ENCODE peak calls at places on chromosomes 16 and 17, in seven cellular contexts. N is neural progenitor cell, U is H9, Y is SK-N-SH, F is fibroblast of lung, J is MM.1S, Z is endothelial cell of umbilical vein. Q is an unnamed sample.

GRCh38 chr17:18139498-18139897 is 30.9 kb downstream of the MYO15A start:
- DNase-seq in N (no peak), U (no peak), Y (no peak), F (no peak), J (no peak), Z (no peak), Q (no peak)

GRCh38 chr16:30030841-30031413 is at the start of gene TLCD3B:
- DNase-seq in N (peak; percentile 85), U (peak; percentile 86), Y (peak; percentile 80), F (no peak), J (no peak), Z (no peak), Q (no peak)

GRCh38 chr16:72042157-72042660 is 12.1 kb upstream of the HP start:
- DNase-seq in N (no peak), U (no peak), Y (no peak), F (no peak), J (no peak), Z (peak; percentile 57), Q (peak; percentile 2)

GRCh38 chr17:10761281-10761680 is 31.5 kb upstream of the TMEM220 start:
- DNase-seq in N (no peak), U (no peak), Y (no peak), F (no peak), J (no peak), Z (no peak), Q (no peak)

GRCh38 chr16:58937661-58938060 is 203.5 kb upstream of the GOT2 start:
- DNase-seq in N (no peak), U (no peak), Y (no peak), F (no peak), J (no peak), Z (no peak), Q (no peak)

GRCh38 chr17:31094600-31095238 is at the start of gene NF1:
- DNase-seq in N (peak; percentile 98), U (peak; percentile 98), Y (peak; percentile 98), F (peak; percentile 94), J (peak; percentile 94), Z (peak; percentile 93), Q (peak; percentile 93)

GRCh38 chr16:66886914-66887313 is 6.6 kb downstream of the PDP2 start:
- DNase-seq in N (no peak), U (no peak), Y (no peak), F (no peak), J (no peak), Z (peak; percentile 16), Q (no peak)

GRCh38 chr16:56700195-56700594 is 17.9 kb downstream of the MT1X start:
- DNase-seq in N (no peak), U (no peak), Y (no peak), F (peak; percentile 70), J (no peak), Z (no peak), Q (no peak)

GRCh38 chr16:57962046-57962445 is 8.9 kb downstream of the CNGB1 start:
- DNase-seq in N (no peak), U (no peak), Y (no peak), F (no peak), J (no peak), Z (no peak), Q (no peak)

GRCh38 chr17:28216528-28216927 is 102.5 kb upstream of the TMEM97 start:
- DNase-seq in N (no peak), U (no peak), Y (no peak), F (peak; percentile 33), J (no peak), Z (no peak), Q (peak; percentile 65)

GRCh38 chr17:83203472-83204221 is 124.2 kb downstream of the METRNL start:
- DNase-seq in N (no peak), U (no peak), Y (no peak), F (no peak), J (no peak), Z (peak; percentile 23), Q (no peak)

GRCh38 chr17:70658840-70659239 is 489.5 kb downstream of the KCNJ2 start:
- DNase-seq in N (no peak), U (no peak), Y (no peak), F (no peak), J (no peak), Z (no peak), Q (no peak)

DNA sequence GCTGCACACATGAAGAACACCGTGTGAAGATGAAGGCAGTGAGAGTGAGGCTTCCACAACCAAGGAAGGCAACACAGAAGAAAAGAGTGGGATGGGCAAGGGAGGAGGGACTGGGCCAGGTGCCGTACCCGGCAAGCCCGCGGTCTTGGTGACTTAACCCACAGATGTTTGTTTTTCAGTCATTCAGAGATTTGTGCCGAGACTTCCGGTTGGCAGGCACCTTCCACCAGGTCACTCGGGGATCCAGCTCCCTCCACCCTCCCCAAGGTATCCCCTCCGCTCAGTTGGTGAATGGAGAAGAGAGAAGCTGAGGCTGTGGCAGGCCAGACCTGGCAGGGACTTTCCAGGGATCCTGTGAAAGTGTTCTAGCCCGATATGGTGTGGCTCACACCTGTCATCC is 4.9 kb upstream of the KREMEN2 start:
- DNase-seq in N (no peak), U (peak; percentile 24), Y (no peak), F (no peak), J (no peak), Z (no peak), Q (no peak)
- H3K4me2 ChIP-seq in N (no peak overlapping the region), U (no peak overlapping the region), Y (no peak overlapping the region), F (no peak overlapping the region), J (peak overlapping the region; percentile 21), Z (no peak overlapping the region), Q (peak overlapping the region; percentile 7)

GRCh38 chr16:75152635-75153034 is 4.3 kb downstream of the ZFP1 start:
- DNase-seq in N (no peak), U (no peak), Y (no peak), F (no peak), J (no peak), Z (no peak), Q (no peak)

GRCh38 chr16:75151798-75152197 is 3.5 kb downstream of the ZFP1 start:
- DNase-seq in N (no peak), U (no peak), Y (no peak), F (no peak), J (no peak), Z (no peak), Q (no peak)

GRCh38 chr16:75148311-75149195 is at the start of gene ZFP1:
- DNase-seq in N (peak; percentile 98), U (peak; percentile 94), Y (peak; percentile 96), F (peak; percentile 93), J (peak; percentile 86), Z (peak; percentile 90), Q (peak; percentile 87)

DNA sequence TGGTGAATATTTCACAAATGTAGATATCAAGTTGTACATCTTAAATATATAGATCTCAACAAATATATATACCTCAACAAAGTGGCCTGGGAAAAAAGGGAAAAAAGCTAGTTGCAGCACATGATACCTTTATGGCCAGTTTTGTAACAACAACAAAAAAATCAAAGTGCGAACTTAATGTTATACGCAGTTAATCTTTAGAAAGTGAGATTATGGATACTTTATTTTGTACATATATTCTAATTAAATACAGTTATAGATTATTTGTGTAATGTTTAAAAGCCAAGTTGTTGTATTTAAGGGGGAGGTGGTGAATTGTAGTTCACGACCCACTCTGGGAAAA is 385 bp upstream of the ZFP1 start:
- DNase-seq in N (no peak), U (no peak), Y (no peak), F (no peak), J (no peak), Z (no peak), Q (no peak)
- H3K9ac ChIP-seq in N (no peak overlapping the region), U (no peak overlapping the region), Y (peak overlapping the region; percentile 97), F (no peak overlapping the region), J (no peak overlapping the region), Z (no peak overlapping the region), Q (no peak overlapping the region)

DNA sequence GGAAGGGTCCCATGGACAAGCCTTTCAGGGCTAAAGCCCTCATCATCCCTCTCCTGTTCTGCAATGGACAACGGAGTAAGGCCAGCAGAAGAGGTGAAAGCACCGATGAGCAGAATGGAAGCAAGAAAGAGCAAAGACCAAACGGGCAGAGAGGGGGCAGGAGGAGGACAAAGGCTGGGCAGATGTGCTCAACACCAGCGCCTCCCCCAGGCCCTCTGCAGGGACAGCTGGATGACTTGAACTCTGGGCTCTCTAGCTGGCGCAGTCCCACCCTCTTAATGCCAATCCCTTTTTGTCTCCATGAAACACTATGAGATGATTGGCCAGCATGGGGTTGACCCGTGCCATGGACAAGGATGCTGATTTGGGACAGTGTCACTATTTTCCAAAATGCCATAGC is 22.0 kb downstream of the ACLY start:
- DNase-seq in N (no peak), U (no peak), Y (no peak), F (no peak), J (no peak), Z (no peak), Q (no peak)
- TF ChIP-seq CTCF in N (no peak), U (peak; percentile 31), Y (no peak), F (no peak), J (no peak), Z (no peak), Q (no peak)

DNA sequence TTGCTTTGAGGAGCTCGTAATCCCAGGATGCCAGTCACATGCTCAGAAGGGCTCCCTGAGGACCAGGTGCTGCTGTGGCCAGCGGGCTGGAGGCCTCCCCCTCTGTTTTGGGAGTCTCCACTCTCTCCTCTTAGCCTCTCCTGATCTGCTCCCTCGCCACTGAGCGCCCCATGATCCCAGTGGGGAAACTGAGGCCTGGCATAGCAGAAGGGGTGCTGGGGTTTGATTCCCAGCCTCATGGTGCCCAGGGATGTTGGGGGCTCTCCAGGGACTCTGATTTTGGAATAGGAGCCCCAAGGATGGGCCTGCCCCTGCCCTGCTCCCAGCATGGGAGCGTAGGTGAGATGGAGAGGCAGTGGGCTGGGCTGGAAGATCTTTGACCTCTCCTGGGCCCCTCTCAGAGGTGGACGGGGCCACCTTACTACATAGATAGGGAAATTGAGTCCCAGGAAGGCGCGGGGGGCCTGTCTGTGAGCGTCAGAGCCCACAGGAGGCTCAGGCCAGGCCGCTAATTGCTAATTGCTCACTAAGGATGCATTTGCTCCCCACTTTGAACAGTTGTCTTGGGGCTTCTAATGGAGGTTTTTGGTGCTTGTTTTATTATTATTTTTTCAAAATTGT is 525 bp upstream of the ADCY7 start:
- DNase-seq in N (no peak), U (no peak), Y (no peak), F (no peak), J (no peak), Z (no peak), Q (no peak)
- H3K4me2 ChIP-seq in N (no peak overlapping the region), U (no peak overlapping the region), Y (peak overlapping the region; percentile 85), F (peak overlapping the region; percentile 90), J (peak overlapping the region; percentile 89), Z (no peak overlapping the region), Q (no peak overlapping the region)

DNA sequence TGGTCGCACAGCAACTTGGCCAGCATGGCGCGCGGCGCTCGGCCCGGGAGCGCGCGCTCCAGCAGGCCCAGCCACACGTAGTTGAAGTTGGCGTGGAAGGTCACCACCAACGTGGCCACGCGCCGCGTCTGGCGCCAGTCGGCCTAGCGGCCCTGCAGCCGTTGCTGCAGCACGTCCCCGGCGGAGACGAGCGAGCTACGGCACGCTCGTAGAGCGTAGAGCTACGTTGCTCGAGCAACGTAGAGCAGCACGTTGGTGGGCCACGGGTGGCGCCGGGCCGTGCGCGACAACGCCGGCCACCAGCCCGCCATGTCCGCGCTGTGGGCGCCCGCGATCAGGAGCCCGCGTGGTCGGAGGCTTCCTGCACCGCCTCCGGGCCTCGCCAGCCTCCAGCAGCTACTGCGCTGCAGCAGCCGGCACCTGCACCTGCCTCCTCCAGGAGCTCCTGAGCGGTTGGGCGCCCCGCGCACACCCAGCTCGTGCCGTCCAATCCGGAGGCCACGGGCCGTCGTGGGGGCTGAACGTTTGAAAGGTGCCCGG is 13.4 kb upstream of the SULT1A1 start:
- DNase-seq in N (no peak), U (peak; percentile 39), Y (no peak), F (no peak), J (peak; percentile 87), Z (peak; percentile 24), Q (peak; percentile 39)
- H3K9ac ChIP-seq in N (no peak overlapping the region), U (no peak overlapping the region), Y (no peak overlapping the region), F (no peak overlapping the region), J (peak overlapping the region; percentile 49), Z (no peak overlapping the region), Q (no peak overlapping the region)